ENCODE peak calls at places on chromosomes 2 and 18, in four cellular contexts. B is Caco-2, K is RCC 7860, Q is esophagus squamous epithelium. Z is an unnamed sample.

GRCh38 chr2:74540291-74540690 is 10.6 kb downstream of the HTRA2 start:
- DNase-seq in Q (no peak), B (no peak), K (no peak), Z (no peak)

GRCh38 chr2:160375802-160376469 is 117.7 kb downstream of the RBMS1 start:
- DNase-seq in Q (no peak), B (no peak), K (no peak), Z (no peak)

GRCh38 chr2:218039171-218039570 is 29.9 kb upstream of the RUFY4 start:
- DNase-seq in B (no peak), Q (no peak), K (peak; percentile 78), Z (no peak)

GRCh38 chr2:88148929-88149438 is 21.1 kb upstream of the FABP1 start:
- DNase-seq in K (no peak), Q (no peak), B (no peak), Z (no peak)

GRCh38 chr2:238688197-238689153 is 159.4 kb upstream of the TWIST2 start:
- DNase-seq in B (no peak), K (no peak), Q (no peak), Z (no peak)

GRCh38 chr2:150832686-150833085 is 345.2 kb upstream of the RND3 start:
- DNase-seq in Q (no peak), B (no peak), K (no peak), Z (no peak)

GRCh38 chr18:79476031-79476917 is 80.5 kb downstream of the NFATC1 start:
- DNase-seq in Q (no peak), K (no peak), B (no peak), Z (no peak)

GRCh38 chr18:36348971-36349417 is 51.5 kb downstream of the FHOD3 start:
- DNase-seq in K (peak; percentile 62), B (no peak), Q (no peak), Z (no peak)

GRCh38 chr2:28997847-28998735 is 17.0 kb downstream of the TOGARAM2 start:
- DNase-seq in B (no peak), K (no peak), Q (no peak), Z (no peak)

GRCh38 chr18:61702007-61702406 is 190.8 kb downstream of the RNF152 start:
- DNase-seq in Q (no peak), B (no peak), K (no peak), Z (no peak)

GRCh38 chr2:72745679-72746368 is 80.0 kb downstream of the EXOC6B start:
- DNase-seq in Q (no peak), B (peak; percentile 66), K (peak; percentile 12), Z (no peak)

GRCh38 chr18:75679347-75679746 is 251.8 kb upstream of the SMIM21 start:
- DNase-seq in Q (peak; percentile 3), K (no peak), B (no peak), Z (no peak)

GRCh38 chr2:191638079-191638801 is 39.7 kb upstream of the NABP1 start:
- DNase-seq in B (peak; percentile 54), Q (no peak), K (no peak), Z (no peak)

GRCh38 chr18:24019641-24020331 is 5.2 kb downstream of the TTC39C start:
- DNase-seq in K (no peak), Q (no peak), B (no peak), Z (peak; percentile 83)

GRCh38 chr2:8551622-8552074 is 130.2 kb upstream of the ID2 start:
- DNase-seq in B (no peak), K (no peak), Q (no peak), Z (no peak)

GRCh38 chr2:234447189-234447588 is 49.7 kb downstream of the ARL4C start:
- DNase-seq in K (no peak), Q (no peak), B (no peak), Z (no peak)

GRCh38 chr2:12318427-12319057 is 398.2 kb upstream of the TRIB2 start:
- DNase-seq in K (peak; percentile 85), Q (no peak), B (no peak), Z (no peak)

GRCh38 chr18:55384551-55385275 is 203.3 kb downstream of the TCF4 start:
- DNase-seq in K (peak; percentile 8), B (peak; percentile 29), Q (no peak), Z (no peak)

GRCh38 chr2:39837856-39838453 is 58.9 kb upstream of the THUMPD2 start:
- DNase-seq in B (peak; percentile 49), K (peak; percentile 24), Q (no peak), Z (peak; percentile 11)

GRCh38 chr2:57616157-57616556 is 430.4 kb upstream of the VRK2 start:
- DNase-seq in B (no peak), K (no peak), Q (no peak), Z (no peak)

GRCh38 chr18:30982285-30982992 is 60.1 kb downstream of the DSC3 start:
- DNase-seq in B (no peak), Q (no peak), K (no peak), Z (no peak)

GRCh38 chr2:45636013-45636412 is 15.5 kb upstream of the PRKCE start:
- DNase-seq in Q (no peak), B (no peak), K (no peak), Z (no peak)

GRCh38 chr2:120221616-120222015 is 1.6 kb downstream of the TMEM185B start:
- DNase-seq in Q (no peak), B (no peak), K (no peak), Z (no peak)

GRCh38 chr2:45282646-45283045 is 273.4 kb upstream of the SIX2 start:
- DNase-seq in B (no peak), K (no peak), Q (no peak), Z (no peak)

GRCh38 chr2:193963472-193964119 is 1693.4 kb upstream of the SLC39A10 start:
- DNase-seq in Q (no peak), K (no peak), B (peak; percentile 54), Z (no peak)

GRCh38 chr2:42916394-42916793 is 124.0 kb upstream of the HAAO start:
- DNase-seq in Q (no peak), K (no peak), B (no peak), Z (no peak)

GRCh38 chr2:109063326-109063670 is 65.7 kb upstream of the SH3RF3 start:
- DNase-seq in K (no peak), B (peak; percentile 18), Q (no peak), Z (no peak)

GRCh38 chr2:31384351-31384750 is 30.2 kb downstream of the XDH start:
- DNase-seq in Q (no peak), K (peak; percentile 63), B (no peak), Z (no peak)

GRCh38 chr18:36265035-36265434 is 32.5 kb upstream of the FHOD3 start:
- DNase-seq in Q (no peak), B (no peak), K (no peak), Z (no peak)

GRCh38 chr18:11246466-11246865 is 97.1 kb upstream of the PIEZO2 start:
- DNase-seq in B (no peak), Q (no peak), K (no peak), Z (no peak)

GRCh38 chr2:157696036-157696435 is 67.4 kb upstream of the ACVR1C start:
- DNase-seq in Q (no peak), K (no peak), B (no peak), Z (no peak)

GRCh38 chr2:86781363-86781762 is 9.3 kb downstream of the CD8A start:
- DNase-seq in Q (no peak), B (no peak), K (no peak), Z (no peak)

GRCh38 chr2:52563144-52563543 is 1204.5 kb upstream of the CHAC2 start:
- DNase-seq in Q (no peak), B (no peak), K (no peak), Z (no peak)

GRCh38 chr2:48738806-48739205 is 16.7 kb downstream of the LHCGR start:
- DNase-seq in Q (no peak), B (no peak), K (no peak), Z (no peak)

Z was measured in GM12878.